ENCODE peak calls at places on chromosome 2, in five cellular contexts. One of them, this sample, is unnamed.

GRCh38 chr2:189798312-189799029 is 14.2 kb downstream of the PMS1 start:
- DNase-seq in brain microvascular endothelial cell: peak
- DNase-seq in retinal pigment epithelial cell: no peak
- DNase-seq in WERI-Rb-1: no peak
- DNase-seq in bronchial epithelial cell: peak
- DNase-seq in this sample: peak

GRCh38 chr2:96541753-96542152 is 5.2 kb downstream of the ARID5A start:
- DNase-seq in brain microvascular endothelial cell: no peak
- DNase-seq in retinal pigment epithelial cell: no peak
- DNase-seq in bronchial epithelial cell: no peak
- DNase-seq in WERI-Rb-1: no peak
- DNase-seq in this sample: no peak

GRCh38 chr2:181457741-181458425 is 697 bp downstream of the ITGA4 start:
- DNase-seq in retinal pigment epithelial cell: no peak
- DNase-seq in bronchial epithelial cell: peak
- DNase-seq in brain microvascular endothelial cell: peak
- DNase-seq in WERI-Rb-1: peak
- DNase-seq in this sample: peak

GRCh38 chr2:74441690-74442482 is at the start of gene RTKN:
- DNase-seq in brain microvascular endothelial cell: no peak
- DNase-seq in bronchial epithelial cell: peak
- DNase-seq in retinal pigment epithelial cell: no peak
- DNase-seq in WERI-Rb-1: no peak
- DNase-seq in this sample: no peak

GRCh38 chr2:11865820-11866219 is 119.4 kb downstream of the LPIN1 start:
- DNase-seq in retinal pigment epithelial cell: no peak
- DNase-seq in WERI-Rb-1: no peak
- DNase-seq in brain microvascular endothelial cell: no peak
- DNase-seq in bronchial epithelial cell: no peak
- DNase-seq in this sample: no peak

GRCh38 chr2:180790891-180791290 is 189.5 kb upstream of the UBE2E3 start:
- DNase-seq in brain microvascular endothelial cell: no peak
- DNase-seq in bronchial epithelial cell: peak
- DNase-seq in retinal pigment epithelial cell: no peak
- DNase-seq in WERI-Rb-1: no peak
- DNase-seq in this sample: peak

GRCh38 chr2:188452084-188452483 is 160.4 kb downstream of the GULP1 start:
- DNase-seq in WERI-Rb-1: no peak
- DNase-seq in bronchial epithelial cell: no peak
- DNase-seq in brain microvascular endothelial cell: no peak
- DNase-seq in retinal pigment epithelial cell: no peak
- DNase-seq in this sample: no peak

GRCh38 chr2:128290356-128290755 is 28.3 kb downstream of the HS6ST1 start:
- DNase-seq in brain microvascular endothelial cell: no peak
- DNase-seq in retinal pigment epithelial cell: no peak
- DNase-seq in WERI-Rb-1: no peak
- DNase-seq in bronchial epithelial cell: no peak
- DNase-seq in this sample: no peak

GRCh38 chr2:220458051-220458450 is 830.6 kb downstream of the SLC4A3 start:
- DNase-seq in brain microvascular endothelial cell: no peak
- DNase-seq in retinal pigment epithelial cell: no peak
- DNase-seq in WERI-Rb-1: no peak
- DNase-seq in bronchial epithelial cell: peak
- DNase-seq in this sample: no peak

GRCh38 chr2:71999580-71999979 is 148.1 kb downstream of the CYP26B1 start:
- DNase-seq in retinal pigment epithelial cell: no peak
- DNase-seq in WERI-Rb-1: no peak
- DNase-seq in brain microvascular endothelial cell: no peak
- DNase-seq in bronchial epithelial cell: no peak
- DNase-seq in this sample: no peak

GRCh38 chr2:19033240-19033639 is 325.2 kb downstream of the OSR1 start:
- DNase-seq in WERI-Rb-1: no peak
- DNase-seq in retinal pigment epithelial cell: no peak
- DNase-seq in bronchial epithelial cell: no peak
- DNase-seq in brain microvascular endothelial cell: no peak
- DNase-seq in this sample: no peak

GRCh38 chr2:235112365-235112764 is 160.5 kb downstream of the SH3BP4 start:
- DNase-seq in retinal pigment epithelial cell: no peak
- DNase-seq in brain microvascular endothelial cell: no peak
- DNase-seq in bronchial epithelial cell: no peak
- DNase-seq in WERI-Rb-1: no peak
- DNase-seq in this sample: no peak
- H3K4me3 ChIP-seq in retinal pigment epithelial cell: no peak
- H3K4me3 ChIP-seq in brain microvascular endothelial cell: no peak
- H3K4me3 ChIP-seq in bronchial epithelial cell: no peak
- H3K4me3 ChIP-seq in WERI-Rb-1: no peak
- H3K4me3 ChIP-seq in this sample: no peak

DNA sequence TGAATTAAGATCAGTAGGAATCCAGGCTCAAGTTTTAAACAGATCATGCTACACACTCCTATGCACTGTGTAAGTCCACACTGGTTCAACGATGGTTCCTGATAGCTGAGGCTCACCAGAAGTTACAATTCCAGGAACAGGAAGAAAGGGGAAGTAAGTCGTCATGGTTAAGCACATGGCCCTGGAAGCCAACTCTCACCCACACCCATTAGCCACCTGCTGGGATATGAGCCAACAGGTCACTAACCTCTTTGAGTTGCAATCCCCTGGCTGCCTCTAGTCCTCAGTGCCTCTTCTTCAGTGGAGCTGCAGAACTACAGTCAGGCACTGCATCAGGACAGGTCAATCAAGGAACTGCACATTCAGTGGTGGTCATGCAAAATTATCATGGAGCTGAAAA is 133.6 kb downstream of the TMEM182 start:
- DNase-seq in brain microvascular endothelial cell: no peak
- DNase-seq in WERI-Rb-1: no peak
- DNase-seq in bronchial epithelial cell: no peak
- DNase-seq in retinal pigment epithelial cell: no peak
- DNase-seq in this sample: no peak
- TF ChIP-seq CTCF in brain microvascular endothelial cell: no peak
- TF ChIP-seq CTCF in WERI-Rb-1: no peak
- TF ChIP-seq CTCF in bronchial epithelial cell: no peak
- TF ChIP-seq CTCF in retinal pigment epithelial cell: no peak
- TF ChIP-seq CTCF in this sample: no peak

DNA sequence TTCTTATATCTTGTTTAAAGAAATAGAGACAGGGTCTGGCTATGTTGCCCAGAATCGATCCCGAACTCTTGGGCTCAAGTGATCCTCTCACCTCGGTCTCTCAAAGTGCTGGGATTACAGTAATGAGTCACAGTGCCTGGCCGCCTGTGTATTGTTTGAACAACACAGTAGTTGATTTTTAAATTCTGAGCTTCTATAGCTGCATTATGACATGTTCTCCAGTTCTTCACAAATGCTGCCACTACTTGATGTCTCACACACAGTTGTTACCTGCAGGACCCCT is 7.7 kb upstream of the RHOB start:
- DNase-seq in retinal pigment epithelial cell: no peak
- DNase-seq in WERI-Rb-1: peak
- DNase-seq in bronchial epithelial cell: peak
- DNase-seq in brain microvascular endothelial cell: peak
- DNase-seq in this sample: peak
- H3K4me3 ChIP-seq in retinal pigment epithelial cell: no peak
- H3K4me3 ChIP-seq in WERI-Rb-1: no peak
- H3K4me3 ChIP-seq in bronchial epithelial cell: no peak
- H3K4me3 ChIP-seq in brain microvascular endothelial cell: peak
- H3K4me3 ChIP-seq in this sample: no peak

GRCh38 chr2:228690681-228691080 is 509.2 kb upstream of the SPHKAP start:
- DNase-seq in bronchial epithelial cell: no peak
- DNase-seq in brain microvascular endothelial cell: no peak
- DNase-seq in WERI-Rb-1: no peak
- DNase-seq in retinal pigment epithelial cell: no peak
- DNase-seq in this sample: no peak

GRCh38 chr2:228688007-228688645 is 506.6 kb upstream of the SPHKAP start:
- DNase-seq in retinal pigment epithelial cell: no peak
- DNase-seq in brain microvascular endothelial cell: peak
- DNase-seq in WERI-Rb-1: no peak
- DNase-seq in bronchial epithelial cell: peak
- DNase-seq in this sample: peak

DNA sequence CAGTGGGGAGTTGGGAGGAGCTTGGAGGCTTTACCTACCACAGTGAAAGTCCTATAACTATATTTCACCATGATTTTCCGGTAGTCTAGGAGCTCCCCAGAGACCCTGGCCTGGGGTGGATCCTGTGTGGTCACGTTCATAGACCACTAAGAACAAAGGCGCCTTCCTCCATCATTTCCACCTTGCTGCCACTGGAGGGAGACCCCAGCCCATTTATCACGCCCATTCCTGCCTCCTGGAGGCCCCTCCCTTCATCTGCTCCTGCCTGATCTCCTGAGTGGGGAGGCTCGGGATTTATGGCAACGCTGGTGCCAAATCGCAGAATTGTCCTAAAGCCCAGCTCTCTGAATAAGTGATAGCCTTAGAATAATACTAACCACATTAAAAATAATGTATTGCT is 507.6 kb upstream of the SPHKAP start:
- DNase-seq in WERI-Rb-1: peak
- DNase-seq in brain microvascular endothelial cell: no peak
- DNase-seq in bronchial epithelial cell: no peak
- DNase-seq in retinal pigment epithelial cell: no peak
- DNase-seq in this sample: peak
- TF ChIP-seq CTCF in WERI-Rb-1: peak
- TF ChIP-seq CTCF in brain microvascular endothelial cell: peak
- TF ChIP-seq CTCF in bronchial epithelial cell: no peak
- TF ChIP-seq CTCF in retinal pigment epithelial cell: peak
- TF ChIP-seq CTCF in this sample: peak

GRCh38 chr2:126799306-126799705 is 99.4 kb upstream of the TEX51 start:
- DNase-seq in retinal pigment epithelial cell: no peak
- DNase-seq in bronchial epithelial cell: no peak
- DNase-seq in brain microvascular endothelial cell: no peak
- DNase-seq in WERI-Rb-1: no peak
- DNase-seq in this sample: no peak
- H3K4me3 ChIP-seq in retinal pigment epithelial cell: no peak
- H3K4me3 ChIP-seq in bronchial epithelial cell: no peak
- H3K4me3 ChIP-seq in brain microvascular endothelial cell: no peak
- H3K4me3 ChIP-seq in WERI-Rb-1: no peak
- H3K4me3 ChIP-seq in this sample: no peak